ENCODE peak calls at places on chromosome 18, in seven cellular contexts. H is K562, C is esophagus muscularis mucosa, Q is suprapubic skin, U is IMR-90, N is adrenal gland, D is prostate gland. K is an unnamed sample.

GRCh38 chr18:73577365-73577764 is 570.3 kb downstream of the FBXO15 start:
- DNase-seq in Q (no peak), N (no peak), C (no peak), H (no peak), U (peak; percentile 69), D (no peak), K (no peak)

GRCh38 chr18:55121397-55122170 is 162.3 kb upstream of the CCDC68 start:
- DNase-seq in C (no peak), D (no peak), H (no peak), U (no peak), N (no peak), Q (no peak), K (no peak)

GRCh38 chr18:78123144-78123909 is 856.3 kb upstream of the SALL3 start:
- DNase-seq in N (no peak), Q (no peak), U (no peak), H (no peak), C (peak; percentile 86), D (no peak), K (no peak)

GRCh38 chr18:25799221-25799620 is 291.2 kb downstream of the SS18 start:
- DNase-seq in Q (no peak), U (peak; percentile 29), N (no peak), D (no peak), H (no peak), C (no peak), K (no peak)

GRCh38 chr18:56727399-56727798 is 76.2 kb downstream of the WDR7 start:
- DNase-seq in U (no peak), H (no peak), D (no peak), C (no peak), N (no peak), Q (no peak), K (no peak)

GRCh38 chr18:29191263-29191662 is 1014.3 kb upstream of the CDH2 start:
- DNase-seq in H (no peak), U (peak; percentile 45), D (no peak), N (no peak), C (no peak), Q (no peak), K (no peak)

GRCh38 chr18:21865043-21865442 is 124.5 kb downstream of the MIB1 start:
- DNase-seq in N (no peak), C (no peak), D (no peak), H (no peak), U (peak; percentile 21), Q (no peak), K (no peak)

GRCh38 chr18:42480521-42480920 is 525.5 kb downstream of the PIK3C3 start:
- DNase-seq in H (no peak), Q (no peak), N (no peak), D (no peak), U (no peak), C (peak; percentile 50), K (no peak)

GRCh38 chr18:8176554-8176953 is 432.7 kb upstream of the RAB12 start:
- DNase-seq in H (no peak), C (no peak), D (no peak), N (peak; percentile 37), Q (no peak), U (no peak), K (no peak)

GRCh38 chr18:79725486-79725885 is 45.9 kb downstream of the CTDP1 start:
- DNase-seq in N (no peak), C (no peak), H (no peak), D (no peak), U (no peak), Q (no peak), K (no peak)

GRCh38 chr18:5527603-5528002 is 16.2 kb downstream of the EPB41L3 start:
- DNase-seq in U (peak; percentile 86), N (peak; percentile 54), C (no peak), H (no peak), Q (no peak), D (no peak), K (no peak)

GRCh38 chr18:58670561-58671121 is 624 bp upstream of the MALT1 start:
- DNase-seq in Q (no peak), C (no peak), U (peak; percentile 31), D (no peak), N (no peak), H (no peak), K (peak; percentile 52)
- TF ChIP-seq POLR2A in Q (no peak), C (no peak), U (no peak), D (no peak), N (no peak), H (no peak), K (no peak)

GRCh38 chr18:3741333-3741732 is 291.4 kb downstream of the TGIF1 start:
- DNase-seq in U (no peak), Q (no peak), D (no peak), C (no peak), H (no peak), N (no peak), K (no peak)

GRCh38 chr18:3747176-3747973 is 297.4 kb downstream of the TGIF1 start:
- DNase-seq in U (peak; percentile 77), H (no peak), D (no peak), N (peak; percentile 83), Q (no peak), C (no peak), K (no peak)

GRCh38 chr18:3748081-3748480 is 298.1 kb downstream of the TGIF1 start:
- DNase-seq in Q (no peak), H (no peak), D (no peak), U (no peak), C (no peak), N (no peak), K (no peak)

DNA sequence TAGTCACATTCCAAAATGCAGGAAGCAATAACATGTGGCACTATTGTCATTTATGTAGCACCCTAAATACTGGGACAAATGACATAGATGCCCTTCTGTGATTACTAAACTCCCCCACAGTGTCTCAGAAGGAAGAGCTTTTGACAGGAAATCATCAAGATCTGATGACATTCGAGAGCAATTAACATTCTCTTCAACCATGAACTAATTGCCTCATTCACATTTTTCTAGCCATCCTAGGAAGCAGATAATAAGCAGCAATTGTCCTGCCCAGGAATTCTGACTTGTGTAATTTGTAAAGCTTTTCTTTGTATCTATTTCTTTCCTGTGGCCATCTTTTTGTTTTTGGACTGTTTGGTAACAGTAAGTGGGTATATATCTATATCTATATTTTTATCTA is 292.6 kb downstream of the TGIF1 start:
- DNase-seq in N (no peak), D (no peak), H (no peak), U (no peak), Q (no peak), C (no peak), K (no peak)
- H3K4me1 ChIP-seq in N (peaks cover 7% of the 10 kb centered on the region), D (no peaks in the 10 kb centered on the region), H (no peaks in the 10 kb centered on the region), U (no peaks in the 10 kb centered on the region), Q (no peaks in the 10 kb centered on the region), C (no peaks in the 10 kb centered on the region), K (no peaks in the 10 kb centered on the region)

GRCh38 chr18:53682796-53683195 is 541.7 kb downstream of the MBD2 start:
- DNase-seq in D (no peak), Q (no peak), H (no peak), N (no peak), C (no peak), U (no peak), K (no peak)

GRCh38 chr18:53689886-53690285 is 534.6 kb downstream of the MBD2 start:
- DNase-seq in D (no peak), Q (no peak), C (no peak), N (no peak), H (no peak), U (no peak), K (no peak)

GRCh38 chr18:53687002-53687401 is 537.5 kb downstream of the MBD2 start:
- DNase-seq in H (no peak), C (no peak), U (no peak), N (no peak), D (no peak), Q (no peak), K (no peak)
- TF ChIP-seq CTCF in H (no peak), C (no peak), U (no peak), N (no peak), D (no peak), Q (no peak), K (no peak)

DNA sequence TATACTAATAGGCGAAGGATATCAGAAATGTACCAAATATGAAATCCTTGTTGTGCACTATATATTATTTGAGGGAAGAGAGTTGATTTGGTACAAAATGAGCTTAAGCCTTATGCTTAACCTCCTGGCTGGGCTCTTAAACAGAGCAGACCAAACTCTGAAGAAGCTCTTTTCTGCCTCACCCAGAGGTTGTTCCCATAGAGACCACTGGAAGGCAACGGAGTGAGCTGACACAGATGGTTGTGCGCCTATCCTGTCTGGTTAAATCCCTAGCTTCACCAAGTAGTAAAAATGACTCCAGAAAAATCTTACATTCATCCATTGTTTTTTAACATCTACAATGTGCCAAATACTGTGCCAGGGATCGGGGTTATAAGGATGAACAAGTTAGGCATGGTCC is 55.9 kb upstream of the NOL4 start:
- DNase-seq in U (no peak), D (no peak), C (no peak), N (no peak), H (no peak), Q (no peak), K (no peak)
- TF ChIP-seq POLR2A in U (no peak), D (no peak), C (no peak), N (no peak), H (no peak), Q (no peak), K (no peak)

GRCh38 chr18:70385474-70385873 is 96.6 kb downstream of the SOCS6 start:
- DNase-seq in D (no peak), H (peak; percentile 10), Q (no peak), C (no peak), U (peak; percentile 64), N (no peak), K (no peak)
- H3K4me1 ChIP-seq in D (no peaks in the 10 kb centered on the region), H (peaks cover 9% of the 10 kb centered on the region), Q (no peaks in the 10 kb centered on the region), C (no peaks in the 10 kb centered on the region), U (peaks cover 12% of the 10 kb centered on the region), N (no peaks in the 10 kb centered on the region), K (peaks cover 21% of the 10 kb centered on the region)

DNA sequence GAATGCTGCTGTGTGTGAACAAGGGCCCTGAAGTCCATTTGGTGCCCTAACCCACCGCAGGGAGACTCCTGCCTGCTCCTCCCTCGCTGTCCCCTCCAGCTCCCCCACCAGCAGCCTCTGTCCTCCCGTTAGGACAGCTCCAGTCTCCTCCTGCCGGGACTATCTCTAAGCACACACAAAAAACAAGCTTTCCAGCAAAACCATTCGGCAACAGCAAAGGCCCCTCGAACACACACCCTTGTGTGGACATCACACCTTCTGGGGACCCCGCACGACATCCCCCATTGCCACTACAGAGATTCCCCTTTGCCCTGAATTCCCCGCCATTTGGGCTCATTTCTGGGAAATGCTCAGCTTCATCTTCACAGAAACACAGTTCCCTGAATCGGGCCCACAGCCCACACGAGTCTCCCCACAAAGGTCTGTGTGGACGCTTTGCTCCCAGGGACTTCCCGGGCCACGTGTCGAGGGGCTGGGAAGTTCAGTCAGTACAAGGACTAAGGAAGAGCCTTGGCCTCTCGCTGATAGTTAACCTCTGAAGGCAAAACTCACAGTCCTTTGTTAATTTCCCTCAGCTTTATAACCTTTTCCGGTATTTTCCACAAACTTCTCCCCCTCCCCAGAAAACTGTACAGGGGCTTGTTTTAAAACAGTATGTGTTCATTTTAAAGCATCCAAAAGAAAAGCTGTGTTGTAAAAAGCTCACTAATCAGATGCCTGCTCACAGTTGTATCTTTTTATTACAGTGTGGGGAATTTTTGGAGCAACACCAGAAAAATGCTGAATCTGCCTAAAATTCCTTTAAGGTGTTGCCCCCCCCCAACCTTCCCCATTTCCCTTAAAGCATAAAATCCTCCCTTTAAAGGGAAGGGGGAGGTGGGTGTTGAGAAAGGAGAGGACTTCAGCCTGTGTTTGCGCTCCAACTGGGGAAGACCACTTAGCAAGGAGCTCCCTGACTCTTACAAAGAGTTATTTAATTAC is 25.9 kb downstream of the SMAD7 start:
- DNase-seq in H (no peak), Q (no peak), U (no peak), N (peak; percentile 47), D (no peak), C (no peak), K (no peak)
- TF ChIP-seq CTCF in H (no peak), Q (no peak), U (no peak), N (no peak), D (no peak), C (no peak), K (no peak)

GRCh38 chr18:24199563-24199962 is 60.7 kb downstream of the CABYR start:
- DNase-seq in N (no peak), U (no peak), C (no peak), Q (no peak), H (no peak), D (no peak), K (no peak)
- TF ChIP-seq POLR2A in N (no peak), U (no peak), C (no peak), Q (no peak), H (no peak), D (no peak), K (no peak)